ENCODE peak calls at places on chromosome 5, in five cellular contexts. Z is GM23248, Q is hepatocyte, C is GM23338, F is PC-3. J is an unnamed sample.

GRCh38 chr5:32916648-32917047 is 205.5 kb downstream of the NPR3 start:
- DNase-seq in Z (peak), Q (peak), C (peak), F (peak), J (no peak)

GRCh38 chr5:67047616-67048015 is 149.0 kb downstream of the CD180 start:
- DNase-seq in Z (no peak), Q (no peak), C (peak), F (no peak), J (no peak)

GRCh38 chr5:160507181-160507811 is 85.6 kb downstream of the PTTG1 start:
- DNase-seq in Z (peak), Q (no peak), C (no peak), F (peak), J (no peak)

GRCh38 chr5:168946363-168946762 is 354.6 kb downstream of the SLIT3 start:
- DNase-seq in Z (peak), Q (no peak), C (peak), F (peak), J (no peak)

GRCh38 chr5:121432-121831 is 29.5 kb downstream of the PLEKHG4B start:
- DNase-seq in Z (no peak), Q (no peak), C (no peak), F (no peak), J (no peak)

GRCh38 chr5:86797677-86798076 is 179.9 kb downstream of the COX7C start:
- DNase-seq in Z (no peak), Q (no peak), C (peak), F (peak), J (no peak)

GRCh38 chr5:11324521-11325289 is 563.7 kb upstream of the DAP start:
- DNase-seq in Z (no peak), Q (peak), C (no peak), F (no peak), J (no peak)

GRCh38 chr5:142805339-142805738 is 35.2 kb downstream of the ARHGAP26 start:
- DNase-seq in Z (no peak), Q (no peak), C (no peak), F (no peak), J (no peak)

GRCh38 chr5:73027361-73027760 is 71.5 kb downstream of the FCHO2 start:
- DNase-seq in Z (peak), Q (no peak), C (peak), F (peak), J (no peak)

GRCh38 chr5:93675458-93676450 is 65.6 kb downstream of the POU5F2 start:
- DNase-seq in Z (no peak), Q (no peak), C (no peak), F (no peak), J (no peak)

GRCh38 chr5:173881811-173882575 is 6.2 kb upstream of the CPEB4 start:
- DNase-seq in Z (peak), Q (no peak), C (no peak), F (peak), J (no peak)

GRCh38 chr5:41270423-41271251 is 57.3 kb upstream of the C6 start:
- DNase-seq in Z (peak), Q (peak), C (peak), F (peak), J (peak)

GRCh38 chr5:166493627-166494026 is 1797.8 kb upstream of the WWC1 start:
- DNase-seq in Z (no peak), Q (peak), C (no peak), F (no peak), J (no peak)

GRCh38 chr5:146025108-146025507 is 80.3 kb downstream of the PLAC8L1 start:
- DNase-seq in Z (no peak), Q (peak), C (no peak), F (no peak), J (no peak)

GRCh38 chr5:13976223-13976622 is 31.7 kb upstream of the DNAH5 start:
- DNase-seq in Z (no peak), Q (no peak), C (no peak), F (peak), J (no peak)

GRCh38 chr5:135266975-135267374 is 132.1 kb downstream of the MACROH2A1 start:
- DNase-seq in Z (peak), Q (no peak), C (no peak), F (no peak), J (no peak)

GRCh38 chr5:59506285-59506877 is 387.1 kb downstream of the PDE4D start:
- DNase-seq in Z (peak), Q (peak), C (peak), F (peak), J (no peak)

GRCh38 chr5:134005415-134006118 is 792 bp upstream of the VDAC1 start:
- DNase-seq in Z (no peak), Q (peak), C (peak), F (peak), J (no peak)

GRCh38 chr5:38497946-38498345 is 58.5 kb downstream of the LIFR start:
- DNase-seq in Z (peak), Q (peak), C (peak), F (peak), J (no peak)

GRCh38 chr5:141879941-141880738 is 1.9 kb upstream of the PCDH1 start:
- DNase-seq in Z (no peak), Q (peak), C (peak), F (no peak), J (no peak)

GRCh38 chr5:108884736-108885135 is 137.0 kb downstream of the FER start:
- DNase-seq in Z (peak), Q (no peak), C (no peak), F (no peak), J (no peak)

GRCh38 chr5:77550416-77550815 is 58.3 kb upstream of the WDR41 start:
- DNase-seq in Z (peak), Q (no peak), C (no peak), F (no peak), J (no peak)

GRCh38 chr5:39171647-39172046 is 47.7 kb downstream of the FYB1 start:
- DNase-seq in Z (no peak), Q (no peak), C (no peak), F (no peak), J (no peak)

GRCh38 chr5:141475625-141476131 is at the start of gene PCDHGC3:
- DNase-seq in Z (peak), Q (peak), C (peak), F (no peak), J (peak)

GRCh38 chr5:172411423-172412111 is 42.8 kb downstream of the SH3PXD2B start:
- DNase-seq in Z (peak), Q (peak), C (no peak), F (no peak), J (no peak)

GRCh38 chr5:33611882-33612281 is 171.1 kb downstream of the TARS1 start:
- DNase-seq in Z (peak), Q (no peak), C (no peak), F (peak), J (no peak)

GRCh38 chr5:6504677-6505414 is 56.2 kb downstream of the UBE2QL1 start:
- DNase-seq in Z (no peak), Q (peak), C (no peak), F (peak), J (no peak)

GRCh38 chr5:43040287-43041098 is at the start of gene ANXA2R:
- DNase-seq in Z (peak), Q (peak), C (peak), F (peak), J (peak)
- TF ChIP-seq EZH2 in Z (no peak), Q (no peak), C (peak), F (no peak), J (no peak)

DNA sequence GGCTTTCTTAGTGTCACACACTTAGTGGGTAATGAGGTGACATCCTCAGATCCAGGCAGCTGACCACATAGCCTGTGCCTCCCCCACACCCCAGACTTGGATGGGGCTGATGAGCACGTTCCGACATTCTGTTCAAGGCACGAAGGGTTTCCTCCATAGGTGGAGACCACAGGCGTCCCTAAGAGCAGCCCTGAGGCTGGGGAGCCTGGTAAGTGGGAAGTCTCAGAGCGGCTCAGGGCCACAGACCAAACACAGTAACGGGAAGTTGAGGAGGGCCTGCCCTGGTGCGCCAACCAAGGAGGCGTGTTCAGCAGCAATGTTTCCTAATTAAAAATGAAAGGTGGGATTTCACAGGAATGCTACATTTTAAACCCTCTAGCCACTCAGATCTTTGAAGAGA is 102.3 kb upstream of the PHYKPL start:
- DNase-seq in Z (no peak), Q (no peak), C (no peak), F (no peak), J (no peak)
- TF ChIP-seq EZH2 in Z (no peak), Q (no peak), C (no peak), F (no peak), J (no peak)

GRCh38 chr5:139708877-139709586 is 60.9 kb downstream of the CXXC5 start:
- DNase-seq in Z (peak), Q (peak), C (peak), F (no peak), J (no peak)
- TF ChIP-seq EZH2 in Z (no peak), Q (no peak), C (no peak), F (no peak), J (no peak)

DNA sequence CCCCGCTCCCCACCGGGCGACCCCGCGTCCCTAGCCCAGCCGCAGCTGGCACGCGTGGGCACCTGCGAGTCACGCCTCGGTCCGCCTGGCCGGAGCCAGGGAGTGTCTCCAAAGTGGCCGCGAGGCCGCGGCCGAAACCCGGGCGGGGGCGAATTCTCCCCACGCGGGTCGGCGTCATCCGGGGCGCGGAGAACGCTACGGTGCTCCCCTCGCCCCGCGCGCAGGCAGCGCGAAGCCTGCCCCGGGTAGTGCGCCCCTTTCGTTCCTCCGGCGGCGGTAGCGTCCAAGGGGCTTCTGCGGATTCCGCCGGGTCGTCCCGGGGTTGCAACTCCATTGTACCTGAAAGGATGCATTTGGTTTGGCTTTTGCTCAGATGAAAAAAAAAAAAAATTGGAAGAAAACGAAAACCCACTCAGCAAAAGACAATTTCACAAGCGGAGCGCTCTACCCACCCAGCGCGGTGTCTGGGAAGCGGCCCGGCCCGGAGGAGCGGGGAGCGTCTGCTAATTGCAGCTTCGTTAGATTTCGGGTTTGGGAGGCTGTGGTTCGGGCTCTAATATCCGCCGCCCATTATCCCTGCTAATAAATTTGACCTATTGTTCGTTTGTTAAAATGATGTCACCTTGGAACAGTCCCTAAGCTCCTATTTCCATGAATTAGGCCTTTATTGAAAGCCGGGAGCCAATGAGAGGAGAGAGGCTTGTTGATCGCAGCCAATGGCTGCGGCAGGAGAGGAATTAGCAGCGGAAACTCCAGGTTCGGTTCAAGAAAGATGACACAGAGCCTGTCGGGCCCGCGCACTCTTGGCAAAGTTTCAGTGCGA is at the start of gene TLX3:
- DNase-seq in Z (no peak), Q (no peak), C (peak), F (no peak), J (no peak)
- TF ChIP-seq EZH2 in Z (peak), Q (peak), C (peak), F (no peak), J (no peak)

GRCh38 chr5:178115835-178116405 is 2.6 kb downstream of the N4BP3 start:
- DNase-seq in Z (no peak), Q (no peak), C (peak), F (no peak), J (no peak)
- TF ChIP-seq EZH2 in Z (no peak), Q (no peak), C (no peak), F (no peak), J (no peak)

DNA sequence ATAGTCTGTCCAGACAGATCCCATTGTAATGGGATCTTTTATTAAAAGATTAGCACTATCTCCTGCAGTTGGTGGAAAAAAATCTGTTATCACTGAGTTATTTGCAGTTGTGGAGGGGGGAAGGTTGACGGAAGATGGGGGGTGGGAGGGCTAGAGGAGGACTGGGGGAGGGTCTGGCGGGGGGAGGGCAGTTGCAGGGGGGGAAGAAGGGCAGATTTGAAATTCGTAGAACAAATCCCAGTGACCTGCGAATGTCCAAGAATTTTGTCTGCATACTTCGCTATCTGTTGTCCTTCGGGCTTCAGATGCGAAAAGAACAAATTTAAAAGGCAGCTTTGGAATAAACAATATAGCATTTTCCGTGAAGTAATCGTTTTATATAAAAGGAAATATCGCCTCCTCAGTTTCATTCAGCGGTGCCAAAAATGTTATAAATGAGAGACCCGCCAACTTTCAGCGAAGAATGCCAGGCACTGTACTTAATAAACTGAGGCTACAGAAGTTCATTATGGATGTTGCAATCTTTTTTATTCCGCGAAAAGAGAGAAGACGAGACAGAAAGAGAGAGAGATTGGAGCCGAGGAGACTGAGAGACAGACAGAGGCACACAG is 1.3 kb upstream of the FST start:
- DNase-seq in Z (no peak), Q (peak), C (peak), F (no peak), J (no peak)
- TF ChIP-seq EZH2 in Z (no peak), Q (no peak), C (no peak), F (no peak), J (no peak)

GRCh38 chr5:54883374-54884194 is 101.8 kb downstream of the ESM1 start:
- DNase-seq in Z (peak), Q (peak), C (peak), F (no peak), J (no peak)
- TF ChIP-seq EZH2 in Z (no peak), Q (peak), C (no peak), F (no peak), J (no peak)

GRCh38 chr5:175658299-175659145 is 651 bp downstream of the HRH2 start:
- DNase-seq in Z (no peak), Q (peak), C (peak), F (no peak), J (no peak)
- TF ChIP-seq EZH2 in Z (no peak), Q (peak), C (peak), F (no peak), J (no peak)

GRCh38 chr5:179340465-179340864 is 4.8 kb downstream of the ADAMTS2 start:
- DNase-seq in Z (no peak), Q (no peak), C (no peak), F (no peak), J (no peak)
- TF ChIP-seq EZH2 in Z (no peak), Q (no peak), C (no peak), F (no peak), J (no peak)

J was measured in PC-9.